ENCODE peak calls at places on chromosome 14, in nine cellular contexts. R, J, Z, E, N, I, C, P and K are unnamed samples.
A peak's percentile ranks its signal among the peaks of the same experiment; 100 is the strongest.

GRCh38 chr14:91154851-91155625 is 41.2 kb downstream of the DGLUCY start:
- DNase-seq in N (peak; percentile 58), C (peak; percentile 20), J (peak; percentile 50), P (peak; percentile 96), R (no peak), E (no peak), Z (peak; percentile 56), I (no peak), K (no peak)

GRCh38 chr14:49641697-49642129 is 6.7 kb upstream of the DNAAF2 start:
- DNase-seq in R (no peak), J (no peak), Z (no peak), N (peak; percentile 27), C (no peak), E (no peak), P (peak; percentile 89), I (peak; percentile 42), K (no peak)

GRCh38 chr14:46018846-46019420 is 632.6 kb downstream of the RPL10L start:
- DNase-seq in R (no peak), E (no peak), N (no peak), C (no peak), P (no peak), I (no peak), J (no peak), Z (peak; percentile 23), K (no peak)

GRCh38 chr14:74035556-74035955 is 16.4 kb downstream of the BBOF1 start:
- DNase-seq in E (no peak), J (no peak), R (no peak), I (no peak), C (no peak), P (no peak), Z (peak; percentile 37), N (peak; percentile 31), K (no peak)

GRCh38 chr14:29580763-29581162 is 346.9 kb downstream of the PRKD1 start:
- DNase-seq in I (no peak), C (no peak), Z (no peak), P (no peak), R (no peak), J (no peak), E (no peak), N (no peak), K (no peak)

GRCh38 chr14:28012629-28013415 is 753.8 kb upstream of the FOXG1 start:
- DNase-seq in P (no peak), E (no peak), N (no peak), J (no peak), C (no peak), I (no peak), Z (no peak), R (peak; percentile 14), K (no peak)

GRCh38 chr14:45641541-45641940 is 388.5 kb upstream of the MIS18BP1 start:
- DNase-seq in E (no peak), R (no peak), N (no peak), C (no peak), Z (no peak), I (no peak), J (no peak), P (no peak), K (no peak)

GRCh38 chr14:48974994-48975393 is 611.2 kb downstream of the RPS29 start:
- DNase-seq in R (no peak), Z (no peak), I (no peak), P (no peak), E (no peak), C (no peak), J (no peak), N (no peak), K (no peak)

GRCh38 chr14:29846339-29847129 is 81.1 kb downstream of the PRKD1 start:
- DNase-seq in N (no peak), C (peak; percentile 8), J (no peak), I (no peak), Z (peak; percentile 73), P (no peak), E (no peak), R (no peak), K (no peak)

GRCh38 chr14:70714055-70714550 is 72.4 kb downstream of the TTC9 start:
- DNase-seq in J (peak; percentile 70), Z (peak; percentile 53), N (peak; percentile 55), P (peak; percentile 54), I (no peak), R (peak; percentile 44), E (no peak), C (peak; percentile 7), K (no peak)

GRCh38 chr14:26286806-26287205 is 311.0 kb downstream of the NOVA1 start:
- DNase-seq in J (no peak), R (no peak), C (no peak), I (no peak), N (peak; percentile 10), Z (peak; percentile 53), E (no peak), P (no peak), K (no peak)

GRCh38 chr14:24312736-24313507 is 1.6 kb downstream of the LTB4R start:
- DNase-seq in E (no peak), N (no peak), I (no peak), P (no peak), R (no peak), C (no peak), J (peak; percentile 48), Z (no peak), K (no peak)

GRCh38 chr14:91173221-91173670 is 59.4 kb downstream of the DGLUCY start:
- DNase-seq in E (peak; percentile 80), C (peak; percentile 64), Z (peak; percentile 64), I (peak; percentile 84), N (peak; percentile 81), P (peak; percentile 85), R (peak; percentile 89), J (peak; percentile 88), K (peak; percentile 74)

GRCh38 chr14:97458302-97459137 is 661.3 kb downstream of the VRK1 start:
- DNase-seq in P (peak; percentile 39), J (peak; percentile 90), N (peak; percentile 3), R (peak; percentile 78), E (no peak), Z (no peak), I (peak; percentile 30), C (no peak), K (no peak)

GRCh38 chr14:38208825-38209562 is 1.3 kb downstream of the SSTR1 start:
- DNase-seq in R (peak; percentile 56), E (no peak), I (peak; percentile 34), C (no peak), J (peak; percentile 11), N (peak; percentile 83), Z (no peak), P (peak; percentile 83), K (no peak)

GRCh38 chr14:60067911-60068310 is 23.8 kb upstream of the PCNX4 start:
- DNase-seq in I (no peak), N (no peak), Z (no peak), J (no peak), P (no peak), C (no peak), E (no peak), R (no peak), K (no peak)

GRCh38 chr14:33671556-33671955 is 279.3 kb downstream of the EGLN3 start:
- DNase-seq in C (no peak), J (no peak), Z (no peak), P (no peak), E (no peak), I (no peak), R (no peak), N (peak; percentile 13), K (no peak)

GRCh38 chr14:102616799-102617198 is 24.4 kb downstream of the RCOR1 start:
- DNase-seq in P (no peak), Z (no peak), R (no peak), J (no peak), C (no peak), N (peak; percentile 35), E (no peak), I (no peak), K (no peak)

GRCh38 chr14:23537351-23538048 is 14.1 kb downstream of the ZFHX2 start:
- DNase-seq in P (no peak), I (no peak), Z (peak; percentile 27), C (no peak), R (peak; percentile 83), J (no peak), E (no peak), N (no peak), K (no peak)

GRCh38 chr14:29220077-29220476 is 453.5 kb downstream of the FOXG1 start:
- DNase-seq in Z (no peak), N (no peak), P (no peak), C (no peak), J (no peak), I (no peak), R (no peak), E (no peak), K (no peak)

DNA sequence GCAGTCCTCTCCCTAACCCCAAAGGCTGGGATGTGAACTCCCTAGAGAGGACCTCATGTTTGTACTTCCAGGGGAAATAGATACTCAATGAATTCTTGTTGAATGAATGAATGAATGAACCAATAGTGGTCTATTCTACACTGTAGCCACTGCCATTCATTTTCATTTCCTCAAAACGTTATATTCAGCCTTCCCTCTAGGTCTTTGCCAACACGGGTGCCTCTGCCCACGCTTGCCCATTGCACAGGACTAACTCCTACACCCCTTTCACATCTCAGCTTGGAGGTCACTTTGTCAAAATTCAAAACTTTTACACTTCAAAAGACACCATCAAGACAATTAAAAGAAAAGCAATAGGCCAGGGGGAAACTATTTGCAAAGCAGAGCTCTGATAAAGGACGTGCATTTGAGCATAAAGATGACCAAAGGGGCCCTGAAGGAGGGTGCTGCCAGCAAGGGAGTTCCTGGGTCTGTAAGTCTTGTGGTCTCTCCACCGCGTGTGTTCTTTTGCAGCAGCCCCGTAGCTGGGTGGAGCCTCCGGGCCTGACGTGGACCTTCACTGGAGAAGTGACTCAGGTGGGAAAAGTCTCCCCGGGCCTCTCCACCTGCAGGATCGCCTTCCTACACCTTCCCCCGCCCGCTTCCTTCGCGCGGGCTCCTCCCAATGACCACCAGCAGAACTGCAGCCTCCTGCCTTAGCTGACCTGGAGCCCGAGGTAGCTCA is 31.5 kb downstream of the TMEM63C start:
- DNase-seq in J (peak; percentile 57), Z (peak; percentile 64), R (peak; percentile 87), P (peak; percentile 49), C (no peak), I (peak; percentile 59), E (no peak), N (no peak), K (peak; percentile 76)
- TF ChIP-seq CTCF in J (peak; percentile 73), Z (peak; percentile 94), R (peak; percentile 60), P (peak; percentile 61), C (peak; percentile 57), I (peak; percentile 59), E (no peak), N (peak; percentile 44), K (peak; percentile 76)

GRCh38 chr14:72920008-72920407 is 6.3 kb upstream of the DCAF4 start:
- DNase-seq in C (no peak), J (no peak), R (no peak), P (no peak), N (no peak), E (no peak), I (no peak), Z (no peak), K (no peak)
- TF ChIP-seq CTCF in C (no peak), J (no peak), R (no peak), P (no peak), N (no peak), E (no peak), I (no peak), Z (no peak), K (no peak)

GRCh38 chr14:61559641-61560201 is 135.6 kb upstream of the HIF1A start:
- DNase-seq in P (no peak), Z (no peak), I (no peak), N (no peak), J (no peak), C (no peak), E (no peak), R (no peak), K (no peak)
- TF ChIP-seq CTCF in P (no peak), Z (no peak), I (no peak), N (no peak), J (no peak), C (no peak), E (no peak), R (no peak), K (no peak)

GRCh38 chr14:104130974-104131651 is 7.3 kb upstream of the KIF26A start:
- DNase-seq in R (peak; percentile 46), J (peak; percentile 29), N (peak; percentile 4), P (peak; percentile 69), I (peak; percentile 46), Z (peak; percentile 46), C (no peak), E (no peak), K (peak; percentile 79)
- TF ChIP-seq CTCF in R (peak; percentile 59), J (peak; percentile 47), N (peak; percentile 36), P (peak; percentile 66), I (peak; percentile 51), Z (peak; percentile 84), C (no peak), E (no peak), K (peak; percentile 66)